ENCODE peak calls at places on chromosomes 16 and 17, in five cellular contexts. W is H9, E is mesenchymal stem cell, Q is H1, C is IMR-90. D is an unnamed sample.

GRCh38 chr17:48542114-48542955 is 2.6 kb downstream of the HOXB2 start:
- DNase-seq in W (no peak), C (peak; percentile 34), E (peak; percentile 62), Q (no peak), D (no peak)

GRCh38 chr17:27997522-27997921 is 45.0 kb upstream of the NLK start:
- DNase-seq in E (no peak), Q (no peak), C (no peak), W (no peak), D (no peak)

GRCh38 chr17:57515662-57516211 is 229.4 kb downstream of the CCDC182 start:
- DNase-seq in E (no peak), Q (no peak), W (no peak), C (no peak), D (no peak)

GRCh38 chr16:67995423-67995822 is 3.9 kb downstream of the DPEP2 start:
- DNase-seq in E (no peak), W (no peak), Q (no peak), C (no peak), D (no peak)

GRCh38 chr17:58344047-58344790 is 7.8 kb downstream of the SUPT4H1 start:
- DNase-seq in E (no peak), W (no peak), C (no peak), Q (no peak), D (no peak)

GRCh38 chr17:43732961-43733360 is 25.6 kb downstream of the SOST start:
- DNase-seq in E (peak; percentile 79), C (peak; percentile 87), Q (no peak), W (no peak), D (no peak)

GRCh38 chr17:36066365-36066945 is 2.4 kb downstream of the CCL18 start:
- DNase-seq in C (no peak), E (no peak), W (no peak), Q (no peak), D (no peak)

GRCh38 chr16:50207652-50208051 is 54.5 kb downstream of the TENT4B start:
- DNase-seq in W (no peak), E (peak; percentile 32), C (peak; percentile 72), Q (no peak), D (no peak)

GRCh38 chr16:27426423-27427408 is 24.7 kb downstream of the IL21R start:
- DNase-seq in Q (peak; percentile 38), E (peak; percentile 78), W (peak; percentile 55), C (peak; percentile 96), D (no peak)

GRCh38 chr17:47694818-47695663 is 1.1 kb downstream of the TBKBP1 start:
- DNase-seq in W (peak; percentile 71), C (peak; percentile 49), E (peak; percentile 65), Q (peak; percentile 77), D (no peak)

GRCh38 chr16:53822936-53823529 is 119.1 kb downstream of the FTO start:
- DNase-seq in W (no peak), C (no peak), E (no peak), Q (no peak), D (no peak)

DNA sequence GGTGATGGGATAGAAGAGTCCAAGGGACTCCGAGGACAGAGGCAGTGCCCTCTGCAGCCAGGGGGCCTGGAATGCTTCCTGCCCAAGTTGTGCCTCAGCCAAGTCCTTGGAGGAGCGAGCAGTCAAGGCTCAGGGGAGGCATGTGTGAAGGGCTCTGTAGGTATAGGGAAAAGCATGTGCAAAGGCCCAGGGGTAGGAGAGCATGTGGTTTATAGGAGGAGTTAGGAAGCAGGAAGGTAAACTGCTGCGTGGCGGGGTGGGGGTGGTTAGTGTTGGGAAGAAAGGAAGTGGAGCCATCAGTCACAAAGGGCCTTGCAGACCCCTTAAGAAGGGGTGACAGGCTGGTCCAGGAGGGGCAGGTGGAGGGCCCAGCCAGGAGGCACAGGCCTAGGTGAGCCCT is 7.2 kb downstream of the POLR3E start:
- DNase-seq in E (no peak), Q (no peak), W (no peak), C (no peak), D (no peak)
- H2BK5ac ChIP-seq in E (no peak overlapping the region), Q (no peak overlapping the region), W (no peak overlapping the region), C (no peak overlapping the region), D (no peak overlapping the region)

DNA sequence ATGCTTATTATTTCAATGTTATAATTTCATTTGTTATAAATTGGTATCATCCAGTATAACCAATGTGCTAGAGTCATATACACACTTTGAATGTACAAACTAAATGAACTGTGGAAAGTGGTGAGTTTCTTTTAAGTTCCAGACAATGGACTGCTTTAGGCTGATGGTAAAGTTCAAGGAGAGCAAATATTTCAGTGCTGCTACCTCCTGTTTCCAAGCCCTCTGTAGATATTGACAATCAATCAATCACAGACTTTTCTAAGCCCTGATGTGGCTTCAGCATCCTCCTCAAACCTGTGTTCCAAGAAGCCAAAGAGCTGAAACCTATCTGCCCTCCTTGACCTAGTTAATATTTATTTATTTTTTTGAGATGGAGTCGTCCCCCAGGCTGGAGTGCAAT is 28.2 kb upstream of the SREBF1 start:
- DNase-seq in C (no peak), E (no peak), Q (no peak), W (no peak), D (no peak)
- H2BK5ac ChIP-seq in C (no peak overlapping the region), E (no peak overlapping the region), Q (no peak overlapping the region), W (no peak overlapping the region), D (no peak overlapping the region)

GRCh38 chr17:68576811-68577551 is 24.2 kb downstream of the FAM20A start:
- DNase-seq in W (no peak), E (peak; percentile 19), C (peak; percentile 25), Q (no peak), D (no peak)

GRCh38 chr17:68580236-68580903 is 20.8 kb downstream of the FAM20A start:
- DNase-seq in W (no peak), C (peak; percentile 17), Q (no peak), E (peak; percentile 77), D (no peak)

GRCh38 chr17:68581863-68582645 is 19.1 kb downstream of the FAM20A start:
- DNase-seq in E (no peak), Q (no peak), W (no peak), C (no peak), D (no peak)

GRCh38 chr17:68578236-68578635 is 22.9 kb downstream of the FAM20A start:
- DNase-seq in C (no peak), W (no peak), Q (no peak), E (no peak), D (no peak)

GRCh38 chr17:68579194-68579900 is 21.8 kb downstream of the FAM20A start:
- DNase-seq in Q (no peak), W (no peak), C (no peak), E (no peak), D (no peak)
- H2BK5ac ChIP-seq in Q (no peak overlapping the region), W (no peak overlapping the region), C (no peak overlapping the region), E (no peak overlapping the region), D (no peak overlapping the region)

GRCh38 chr17:50051606-50052005 is 4.3 kb upstream of the ITGA3 start:
- DNase-seq in C (no peak), Q (no peak), E (no peak), W (no peak), D (no peak)

GRCh38 chr17:50049636-50050035 is 6.3 kb upstream of the ITGA3 start:
- DNase-seq in Q (no peak), C (no peak), W (peak; percentile 44), E (no peak), D (no peak)

GRCh38 chr17:50050431-50051032 is 5.4 kb upstream of the ITGA3 start:
- DNase-seq in Q (no peak), W (no peak), C (no peak), E (no peak), D (no peak)

GRCh38 chr17:50052241-50052788 is 3.6 kb upstream of the ITGA3 start:
- DNase-seq in Q (no peak), W (peak; percentile 30), E (no peak), C (no peak), D (no peak)

GRCh38 chr17:50051082-50051576 is 4.8 kb upstream of the ITGA3 start:
- DNase-seq in E (peak; percentile 84), Q (no peak), C (peak; percentile 88), W (peak; percentile 75), D (no peak)
- H2BK5ac ChIP-seq in E (peak overlapping the region; percentile 35), Q (peak overlapping the region; percentile 63), C (peak overlapping the region; percentile 98), W (no peak overlapping the region), D (no peak overlapping the region)

DNA sequence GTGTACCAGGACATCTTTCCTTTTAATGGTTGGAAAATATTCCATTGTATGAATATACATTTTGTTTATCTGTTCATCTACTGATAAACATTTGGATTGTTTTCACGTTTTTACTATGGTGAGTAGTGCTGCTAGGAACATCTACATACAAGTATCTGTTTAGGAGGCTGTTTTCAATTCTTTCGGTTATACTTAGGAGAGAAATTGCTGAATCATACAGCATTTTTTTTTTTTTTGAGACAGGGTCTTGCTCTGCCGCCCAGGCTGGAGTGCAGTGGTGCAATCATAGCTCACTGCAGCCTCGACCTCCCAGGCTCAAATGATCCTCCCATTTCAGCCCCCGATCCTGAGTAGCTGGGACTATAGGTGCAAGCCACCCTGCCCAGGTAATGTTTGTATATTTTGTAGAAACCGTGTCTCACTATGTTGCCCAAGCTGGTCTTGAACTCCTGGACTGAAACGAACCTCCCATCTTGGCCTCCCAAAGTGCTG is 122.9 kb downstream of the CRLF3 start:
- DNase-seq in W (no peak), C (no peak), Q (no peak), E (no peak), D (no peak)
- H2BK5ac ChIP-seq in W (no peak overlapping the region), C (no peak overlapping the region), Q (no peak overlapping the region), E (no peak overlapping the region), D (no peak overlapping the region)

GRCh38 chr17:75105269-75106080 is 4.3 kb upstream of the ARMC7 start:
- DNase-seq in Q (peak; percentile 81), E (peak; percentile 56), C (peak; percentile 40), W (peak; percentile 87), D (no peak)
- H2BK5ac ChIP-seq in Q (no peak overlapping the region), E (no peak overlapping the region), C (no peak overlapping the region), W (no peak overlapping the region), D (no peak overlapping the region)

GRCh38 chr16:85017603-85018002 is 6.3 kb upstream of the ZDHHC7 start:
- DNase-seq in Q (no peak), E (no peak), C (no peak), W (no peak), D (no peak)

GRCh38 chr16:85014311-85014710 is 3.0 kb upstream of the ZDHHC7 start:
- DNase-seq in E (no peak), W (no peak), Q (no peak), C (no peak), D (no peak)

GRCh38 chr16:85017151-85017550 is 5.8 kb upstream of the ZDHHC7 start:
- DNase-seq in E (no peak), W (no peak), Q (no peak), C (peak; percentile 39), D (no peak)

GRCh38 chr16:85018529-85019236 is 7.3 kb upstream of the ZDHHC7 start:
- DNase-seq in E (no peak), C (no peak), W (no peak), Q (no peak), D (no peak)

DNA sequence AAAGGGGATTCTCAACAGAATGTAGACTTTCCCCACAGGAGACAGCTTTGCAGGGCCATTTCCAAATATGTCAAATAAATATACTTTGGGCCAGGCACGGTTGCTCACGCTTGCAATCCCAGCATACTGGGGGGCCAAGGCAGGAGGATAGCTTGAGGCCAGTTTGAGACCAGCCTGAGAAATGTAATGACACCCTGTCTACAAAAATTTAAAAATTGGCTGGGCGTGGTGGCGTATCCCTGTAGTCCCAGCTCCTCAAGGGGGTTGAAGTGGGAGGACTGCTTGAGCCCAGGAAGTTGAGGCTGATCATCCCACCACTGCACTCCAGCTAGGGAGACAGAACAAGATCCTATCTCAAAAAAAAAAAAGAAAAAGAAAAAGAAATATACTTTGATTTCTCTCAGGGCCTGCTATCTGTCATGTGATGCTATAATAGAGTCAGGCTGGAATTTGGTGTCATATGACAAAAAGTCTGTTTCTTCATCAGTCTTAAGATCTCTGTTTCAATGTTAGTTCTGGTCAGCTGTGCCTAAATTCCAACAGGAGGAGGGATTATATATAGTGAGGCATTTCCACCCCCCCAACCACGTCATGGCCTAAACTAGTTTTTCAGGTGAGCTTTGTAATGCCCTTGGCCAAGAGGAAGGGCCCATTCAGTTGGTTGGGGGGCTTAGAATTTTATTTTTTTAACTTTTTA is 4.3 kb upstream of the ZDHHC7 start:
- DNase-seq in W (no peak), Q (no peak), E (no peak), C (peak; percentile 48), D (no peak)
- H2BK5ac ChIP-seq in W (no peak overlapping the region), Q (no peak overlapping the region), E (no peak overlapping the region), C (no peak overlapping the region), D (no peak overlapping the region)